ENCODE peak calls at places on chromosomes 6 and 20, in six cellular contexts. J, T, Z, C, G and L are unnamed samples.

GRCh38 chr20:21096321-21097043 is 9.7 kb downstream of the LINC00237 start:
- DNase-seq in J (peak), T (no peak), Z (peak), C (peak), G (no peak), L (no peak)

GRCh38 chr20:10679269-10679668 is 5.5 kb upstream of the JAG1 start:
- DNase-seq in J (no peak), T (no peak), Z (no peak), C (no peak), G (no peak), L (no peak)

GRCh38 chr6:32427218-32427617 is 12.5 kb upstream of the HLA-DRA start:
- DNase-seq in J (no peak), T (no peak), Z (peak), C (no peak), G (no peak), L (no peak)

GRCh38 chr6:81331526-81331925 is 421.0 kb downstream of the TENT5A start:
- DNase-seq in J (no peak), T (no peak), Z (no peak), C (no peak), G (no peak), L (no peak)

GRCh38 chr6:13807691-13808090 is 6.7 kb downstream of the MCUR1 start:
- DNase-seq in J (no peak), T (no peak), Z (no peak), C (no peak), G (no peak), L (no peak)

GRCh38 chr6:73180076-73180717 is 45.1 kb downstream of the KHDC1L start:
- DNase-seq in J (no peak), T (no peak), Z (no peak), C (no peak), G (no peak), L (no peak)

GRCh38 chr6:42142118-42142835 is at the start of gene C6orf132:
- DNase-seq in J (no peak), T (no peak), Z (peak), C (no peak), G (peak), L (peak)

GRCh38 chr20:9615766-9616454 is 101.5 kb downstream of the LAMP5 start:
- DNase-seq in J (peak), T (no peak), Z (no peak), C (no peak), G (no peak), L (no peak)

GRCh38 chr20:37911262-37911661 is 8.3 kb downstream of the VSTM2L start:
- DNase-seq in J (no peak), T (no peak), Z (no peak), C (no peak), G (no peak), L (no peak)

GRCh38 chr6:142902636-142903053 is 42.3 kb downstream of the HIVEP2 start:
- DNase-seq in J (no peak), T (peak), Z (peak), C (peak), G (peak), L (peak)

GRCh38 chr6:35082733-35083403 is 58.3 kb downstream of the TCP11 start:
- DNase-seq in J (no peak), T (no peak), Z (no peak), C (no peak), G (no peak), L (no peak)

GRCh38 chr6:111409430-111409829 is 73.6 kb downstream of the REV3L start:
- DNase-seq in J (no peak), T (no peak), Z (no peak), C (no peak), G (no peak), L (no peak)

GRCh38 chr20:18004389-18005031 is 35.7 kb downstream of the MGME1 start:
- DNase-seq in J (no peak), T (no peak), Z (peak), C (no peak), G (no peak), L (peak)

GRCh38 chr20:51369503-51369902 is 173.0 kb downstream of the NFATC2 start:
- DNase-seq in J (no peak), T (no peak), Z (no peak), C (no peak), G (no peak), L (no peak)

GRCh38 chr6:24897186-24897585 is 38.6 kb downstream of the RIPOR2 start:
- DNase-seq in J (no peak), T (no peak), Z (no peak), C (no peak), G (no peak), L (no peak)

GRCh38 chr20:37837934-37838333 is 65.0 kb upstream of the VSTM2L start:
- DNase-seq in J (no peak), T (no peak), Z (no peak), C (no peak), G (no peak), L (no peak)

DNA sequence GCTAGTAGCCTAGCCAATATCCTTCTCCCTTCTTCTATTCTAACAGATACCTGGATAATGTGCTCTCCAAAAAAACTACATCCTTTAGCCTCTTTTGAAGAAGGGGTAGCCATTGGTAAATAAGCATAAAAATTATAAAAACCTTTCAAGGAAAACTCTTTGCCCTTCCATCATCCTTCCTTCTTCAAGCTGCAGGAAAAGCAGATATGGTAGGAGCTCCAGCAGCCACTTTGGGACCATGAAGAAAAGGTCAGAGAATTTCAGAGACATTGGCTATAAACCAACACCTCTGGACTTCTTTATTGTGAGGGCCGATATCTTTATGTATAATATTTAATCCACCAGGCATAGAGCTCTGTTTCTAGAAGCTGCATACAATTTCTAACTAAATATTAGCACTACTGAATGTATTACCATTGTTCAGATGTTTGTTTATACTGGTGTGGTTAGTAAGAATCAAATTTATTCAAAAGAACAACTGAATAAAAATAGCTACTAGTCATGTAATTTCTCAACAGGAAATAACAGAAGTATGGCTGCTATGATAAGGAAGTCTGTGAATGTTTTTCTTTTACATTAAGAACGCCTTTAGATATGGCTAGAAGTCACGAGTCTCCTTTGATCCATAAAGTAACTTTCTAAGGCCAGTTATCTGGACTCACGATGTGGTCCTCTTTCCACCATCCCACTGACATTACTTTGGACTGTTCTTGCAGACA is 32.2 kb downstream of the MYLK4 start:
- DNase-seq in J (no peak), T (no peak), Z (no peak), C (no peak), G (no peak), L (no peak)
- H3K27ac ChIP-seq in J (no peak), T (no peak), Z (no peak), C (no peak), G (no peak), L (no peak)

GRCh38 chr6:37242042-37242428 is 15.5 kb upstream of the TBC1D22B start:
- DNase-seq in J (no peak), T (no peak), Z (no peak), C (no peak), G (no peak), L (no peak)

GRCh38 chr6:37241131-37241530 is 16.4 kb upstream of the TBC1D22B start:
- DNase-seq in J (no peak), T (no peak), Z (no peak), C (no peak), G (no peak), L (no peak)

GRCh38 chr6:37239511-37239910 is 18.1 kb upstream of the TBC1D22B start:
- DNase-seq in J (no peak), T (no peak), Z (no peak), C (no peak), G (no peak), L (no peak)

GRCh38 chr6:37237789-37238188 is 19.8 kb upstream of the TBC1D22B start:
- DNase-seq in J (no peak), T (no peak), Z (no peak), C (no peak), G (no peak), L (no peak)

DNA sequence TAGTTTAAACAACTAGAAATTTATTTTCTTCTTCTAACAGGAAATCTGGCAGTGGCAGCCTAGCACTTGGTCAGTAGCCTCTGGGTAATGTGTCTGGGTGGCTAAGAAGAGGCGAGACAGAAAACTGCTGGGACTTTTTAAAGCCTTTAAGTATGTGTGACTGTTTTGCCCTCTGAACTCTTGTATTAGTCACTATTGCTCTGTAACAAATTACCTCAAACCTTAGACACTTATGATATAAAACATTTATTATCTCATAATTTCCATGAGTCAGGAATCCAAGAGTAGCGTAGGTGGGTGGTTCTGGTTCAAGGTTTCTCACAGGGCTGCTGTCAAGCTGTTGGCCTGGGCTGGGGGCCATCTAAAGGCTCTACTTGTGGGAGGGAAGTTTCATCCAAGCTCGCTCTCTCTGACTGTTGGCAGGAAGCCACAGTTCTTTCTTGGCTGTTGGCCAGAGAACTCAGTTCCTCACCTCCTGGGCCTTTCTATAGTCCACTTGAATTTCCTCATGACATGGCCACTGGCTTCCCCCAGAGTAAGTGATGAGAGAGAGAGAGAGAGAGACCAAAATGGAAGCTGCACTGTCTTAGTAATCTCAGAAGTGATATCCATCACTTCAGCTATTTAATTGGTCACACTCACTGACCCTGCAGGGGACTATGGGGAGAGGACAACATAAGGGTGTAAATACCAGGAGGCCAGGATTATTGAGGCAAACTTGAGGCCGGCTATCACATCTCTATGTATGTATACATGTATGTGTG is 17.4 kb upstream of the TBC1D22B start:
- DNase-seq in J (peak), T (peak), Z (peak), C (peak), G (peak), L (peak)
- TF ChIP-seq EP300 in J (no peak), T (no peak), Z (no peak), C (peak), G (peak), L (peak)

DNA sequence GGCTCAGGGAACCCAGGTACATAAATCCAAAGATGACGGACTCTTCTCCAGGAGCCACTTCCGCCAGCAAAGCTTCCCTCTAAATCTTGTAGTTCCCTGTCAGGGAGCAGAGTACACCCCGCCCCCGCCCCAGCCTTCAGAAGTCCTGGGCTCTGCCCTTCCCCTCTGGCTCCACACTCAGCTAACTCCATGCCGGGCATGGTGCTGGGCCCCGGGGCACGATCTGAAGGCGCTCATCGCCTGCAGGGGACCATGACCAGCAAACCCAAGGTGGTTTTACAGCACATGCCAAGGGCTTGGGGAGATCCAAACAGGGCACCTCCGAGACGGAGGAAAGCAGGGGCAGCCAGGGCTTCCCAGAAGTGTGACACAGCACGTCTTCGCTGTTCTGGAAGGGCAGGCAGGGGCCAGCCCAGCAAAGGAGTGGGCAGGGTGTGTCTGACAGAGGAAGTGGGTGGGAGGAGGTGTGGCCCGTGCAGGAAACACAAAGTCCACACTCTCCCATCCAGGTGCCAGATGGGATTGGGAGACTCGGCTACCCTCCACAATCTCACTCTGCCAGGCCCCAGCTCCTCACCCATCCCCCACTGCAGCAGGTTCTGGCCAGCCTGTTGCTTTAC is 41.6 kb upstream of the SLC22A2 start:
- DNase-seq in J (no peak), T (no peak), Z (peak), C (peak), G (peak), L (peak)
- H3K4me3 ChIP-seq in J (no peak), T (no peak), Z (peak), C (no peak), G (no peak), L (peak)

GRCh38 chr6:158561247-158561884 is 1.5 kb downstream of the TMEM181 start:
- DNase-seq in J (no peak), T (no peak), Z (no peak), C (no peak), G (no peak), L (no peak)
- H3K27ac ChIP-seq in J (no peak), T (peak), Z (peak), C (peak), G (peak), L (peak)

DNA sequence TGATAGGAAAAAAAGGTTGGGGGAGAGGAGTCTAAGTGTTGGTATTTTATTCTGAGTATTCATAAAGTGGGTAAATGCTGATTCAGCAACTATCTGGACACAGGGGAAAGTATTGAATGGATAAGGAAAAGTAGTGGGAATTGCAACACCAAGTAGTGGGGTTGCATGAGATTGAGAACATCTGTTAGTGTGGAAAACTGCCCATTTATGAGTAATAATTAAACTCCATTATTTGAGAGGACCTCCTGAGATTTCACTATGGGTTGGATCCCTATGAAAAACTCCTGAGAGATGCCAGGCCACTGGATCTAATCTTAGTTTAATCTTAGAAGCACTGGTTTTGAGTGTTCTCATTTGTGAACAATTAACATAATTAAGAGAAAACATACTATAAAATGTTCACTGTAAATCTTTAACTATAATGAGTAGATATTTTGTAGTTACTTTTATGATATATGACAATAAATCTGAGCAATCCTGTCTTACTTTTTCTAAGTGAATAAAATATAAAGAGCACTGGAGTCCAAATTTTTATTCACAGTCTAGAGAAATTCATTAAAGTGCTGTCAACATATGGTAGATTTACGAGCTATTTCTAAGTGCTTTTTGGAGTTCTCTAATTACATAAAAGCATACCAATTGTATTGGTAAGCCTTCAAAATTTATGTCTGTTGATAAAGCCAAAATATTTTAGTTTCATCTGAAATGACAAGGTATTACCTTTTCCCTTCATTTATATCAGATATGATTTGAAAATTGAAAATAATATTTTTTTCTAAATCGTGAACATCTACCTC is 75.6 kb downstream of the MAN1A1 start:
- DNase-seq in J (no peak), T (no peak), Z (no peak), C (no peak), G (no peak), L (no peak)
- TF ChIP-seq EP300 in J (no peak), T (no peak), Z (no peak), C (no peak), G (no peak), L (no peak)

GRCh38 chr6:683742-684440 is 9.0 kb downstream of the EXOC2 start:
- DNase-seq in J (no peak), T (no peak), Z (no peak), C (no peak), G (no peak), L (peak)
- H3K4me3 ChIP-seq in J (peak), T (no peak), Z (no peak), C (no peak), G (peak), L (no peak)